ENCODE peak calls at places on chromosomes 16 and 17, in five cellular contexts. U, E, A, S and Q are unnamed samples.

GRCh38 chr16:73015612-73016487 is 32.1 kb downstream of the ZFHX3 start:
- DNase-seq in U (no peak), E (no peak), A (peak), S (no peak), Q (no peak)

GRCh38 chr17:38735161-38735997 is 5.2 kb downstream of the CISD3 start:
- DNase-seq in U (peak), E (peak), A (no peak), S (peak), Q (no peak)

GRCh38 chr16:4664538-4665418 is 28.6 kb upstream of the NUDT16L1 start:
- DNase-seq in U (no peak), E (peak), A (no peak), S (peak), Q (no peak)

GRCh38 chr17:80658821-80659220 is 114.2 kb downstream of the RPTOR start:
- DNase-seq in U (no peak), E (no peak), A (no peak), S (no peak), Q (peak)

GRCh38 chr16:24717411-24717810 is 12.0 kb upstream of the TNRC6A start:
- DNase-seq in U (no peak), E (no peak), A (no peak), S (no peak), Q (peak)

GRCh38 chr17:36791961-36792475 is 145.3 kb upstream of the LHX1 start:
- DNase-seq in U (no peak), E (no peak), A (no peak), S (no peak), Q (no peak)

GRCh38 chr17:35185849-35186248 is 8.3 kb downstream of the SLC35G3 start:
- DNase-seq in U (no peak), E (no peak), A (no peak), S (no peak), Q (no peak)

GRCh38 chr17:78122991-78123249 is 5.6 kb downstream of the TMC6 start:
- DNase-seq in U (no peak), E (no peak), A (no peak), S (no peak), Q (no peak)

GRCh38 chr16:75044800-75045361 is 46.1 kb downstream of the ZNRF1 start:
- DNase-seq in U (no peak), E (peak), A (no peak), S (no peak), Q (peak)

GRCh38 chr17:82551779-82552457 is 32.4 kb downstream of the FOXK2 start:
- DNase-seq in U (peak), E (peak), A (peak), S (peak), Q (peak)

GRCh38 chr16:89544713-89545043 is 15.8 kb upstream of the RPL13 start:
- DNase-seq in U (no peak), E (no peak), A (no peak), S (no peak), Q (no peak)